ENCODE peak calls at places on chromosomes 7 and 10, in five cellular contexts. Q is activated naive CD4-positive, alpha-beta T cell; Z is ovary; Y is putamen; R is NCI-H1436. I is an unnamed sample.

GRCh38 chr10:31630866-31631567 is 297.6 kb downstream of the ARHGAP12 start:
- DNase-seq in Q (no peak), Z (no peak), Y (no peak), R (no peak), I (no peak)

GRCh38 chr10:118958984-118959916 is 70.3 kb upstream of the NANOS1 start:
- DNase-seq in Q (no peak), Z (no peak), Y (peak), R (peak), I (peak)

GRCh38 chr7:70779321-70779720 is 352.6 kb upstream of the GALNT17 start:
- DNase-seq in Q (no peak), Z (no peak), Y (no peak), R (no peak), I (no peak)

GRCh38 chr7:46478046-46478445 is 557.0 kb upstream of the IGFBP3 start:
- DNase-seq in Q (no peak), Z (no peak), Y (no peak), R (no peak), I (no peak)

GRCh38 chr10:102242118-102242485 is 790 bp upstream of the PITX3 start:
- DNase-seq in Q (no peak), Z (no peak), Y (no peak), R (no peak), I (no peak)

GRCh38 chr10:5434017-5434753 is 21.8 kb downstream of the NET1 start:
- DNase-seq in Q (no peak), Z (no peak), Y (peak), R (peak), I (peak)

GRCh38 chr10:123847686-123848432 is 43.7 kb downstream of the CPXM2 start:
- DNase-seq in Q (no peak), Z (no peak), Y (no peak), R (no peak), I (no peak)

GRCh38 chr10:24949616-24950015 is 2.8 kb downstream of the PRTFDC1 start:
- DNase-seq in Q (no peak), Z (no peak), Y (no peak), R (no peak), I (no peak)

I was measured in pons.